ENCODE peak calls at places on chromosome 18, in four cellular contexts. K is psoas muscle; T is CD4-positive, CD25-positive, alpha-beta regulatory T cell; Y is brain microvascular endothelial cell. A is an unnamed sample.

GRCh38 chr18:38047820-38048219 is 482.2 kb upstream of the CELF4 start:
- DNase-seq in K (no peak), T (no peak), Y (no peak), A (no peak)

GRCh38 chr18:58194028-58194427 is 150.0 kb downstream of the NEDD4L start:
- DNase-seq in K (no peak), T (no peak), Y (no peak), A (no peak)

GRCh38 chr18:12946549-12947354 is 1.1 kb upstream of the SEH1L start:
- DNase-seq in K (no peak), T (no peak), Y (peak; percentile 72), A (peak; percentile 39)

GRCh38 chr18:68445668-68446426 is 269.1 kb downstream of the TMX3 start:
- DNase-seq in K (no peak), T (no peak), Y (no peak), A (no peak)

GRCh38 chr18:7393080-7393479 is 162.2 kb downstream of the LRRC30 start:
- DNase-seq in K (no peak), T (no peak), Y (no peak), A (no peak)

GRCh38 chr18:52288403-52289004 is 51.5 kb upstream of the DCC start:
- DNase-seq in K (no peak), T (no peak), Y (no peak), A (no peak)

GRCh38 chr18:21303913-21304312 is 61.9 kb downstream of the GREB1L start:
- DNase-seq in K (no peak), T (no peak), Y (no peak), A (no peak)

GRCh38 chr18:57784034-57784815 is 18.9 kb downstream of the ATP8B1 start:
- DNase-seq in K (no peak), T (no peak), Y (peak; percentile 67), A (no peak)

GRCh38 chr18:59902180-59902992 is 2.6 kb downstream of the PMAIP1 start:
- DNase-seq in K (no peak), T (no peak), Y (no peak), A (no peak)

GRCh38 chr18:75215663-75216062 is 5.1 kb downstream of the TSHZ1 start:
- DNase-seq in K (no peak), T (no peak), Y (no peak), A (no peak)

GRCh38 chr18:73168171-73168570 is 300.4 kb upstream of the NETO1 start:
- DNase-seq in K (no peak), T (no peak), Y (no peak), A (no peak)

GRCh38 chr18:64110692-64111480 is 38.0 kb downstream of the LINC00305 start:
- DNase-seq in K (no peak), T (no peak), Y (peak; percentile 19), A (no peak)

GRCh38 chr18:12334280-12335262 is 26.5 kb downstream of the TUBB6 start:
- DNase-seq in K (no peak), T (no peak), Y (no peak), A (no peak)

GRCh38 chr18:3972291-3972985 is 482.7 kb downstream of the DLGAP1 start:
- DNase-seq in K (no peak), T (no peak), Y (no peak), A (no peak)

DNA sequence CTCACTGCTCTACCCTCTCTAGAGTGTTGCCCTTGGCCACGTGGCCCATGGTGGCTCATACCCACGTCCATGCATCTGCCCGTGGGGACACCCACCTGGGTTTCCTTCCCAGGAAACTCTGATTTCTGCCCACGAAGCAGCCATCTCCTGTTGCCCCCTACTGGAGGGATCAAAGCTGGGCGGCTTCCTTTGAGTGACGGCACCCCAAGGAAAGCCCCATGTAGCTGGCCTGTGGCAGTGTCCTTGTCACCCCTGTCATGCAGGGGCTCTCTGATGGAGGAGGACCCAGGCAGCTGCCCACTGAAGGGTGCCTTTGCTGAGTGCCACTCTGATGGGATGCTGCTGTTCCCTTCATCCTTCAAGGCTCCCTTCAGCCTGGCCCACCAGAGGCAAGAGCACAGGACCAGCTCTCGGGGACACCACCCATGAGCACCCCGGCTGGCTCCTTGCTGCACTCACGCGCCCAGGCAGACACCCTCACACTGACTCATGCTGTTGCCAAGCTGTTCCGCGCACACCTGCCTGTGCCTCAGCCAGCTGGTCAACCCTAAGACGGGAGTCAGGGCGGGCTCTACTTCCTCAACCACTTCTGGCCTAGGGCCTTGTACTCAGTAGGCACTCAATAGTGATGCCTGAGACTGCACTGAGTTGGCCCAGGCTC is 101.1 kb downstream of the CTIF start:
- DNase-seq in K (no peak), T (no peak), Y (no peak), A (no peak)
- H3K27ac ChIP-seq in K (no peak overlapping the region), T (no peak overlapping the region), Y (no peak overlapping the region), A (no peak overlapping the region)

DNA sequence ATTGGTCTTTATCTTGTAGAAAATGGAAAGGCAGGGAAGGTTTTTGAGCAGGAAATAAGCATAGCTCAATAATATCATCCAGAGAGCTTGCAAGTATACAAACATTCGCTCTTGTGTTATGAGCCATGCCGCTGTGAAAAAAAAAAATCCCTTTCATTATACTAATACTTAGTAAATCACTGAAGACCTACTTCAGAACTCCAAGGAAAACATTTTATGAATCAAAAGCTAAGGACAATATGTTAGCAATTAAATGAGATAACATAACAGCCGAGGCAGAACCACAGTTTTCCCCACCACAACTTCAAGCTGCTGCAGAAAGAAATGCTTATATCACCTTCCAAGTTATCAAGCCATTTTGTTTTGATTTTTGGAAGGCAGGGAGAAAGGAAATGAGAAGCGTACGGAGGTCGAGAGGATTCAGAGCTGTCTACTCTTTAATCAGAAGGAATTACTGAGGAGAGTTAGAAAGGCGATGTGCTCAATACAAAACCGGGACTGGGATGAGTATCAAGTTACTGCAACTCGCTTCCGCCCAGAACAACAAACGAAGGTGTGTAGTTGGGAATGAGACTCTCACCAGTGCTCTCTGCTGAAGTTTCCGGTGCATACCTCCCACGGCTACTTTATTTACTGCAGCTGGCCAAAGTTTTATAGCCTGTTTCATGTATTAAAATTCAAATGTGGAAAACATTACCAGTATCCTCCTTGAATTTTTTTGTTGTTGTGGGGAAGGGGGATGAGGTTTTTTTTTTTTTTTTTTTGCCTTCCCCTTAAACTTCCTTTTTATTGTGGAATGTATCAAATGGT is 292.1 kb upstream of the CCDC68 start:
- DNase-seq in K (no peak), T (no peak), Y (no peak), A (no peak)
- H3K27ac ChIP-seq in K (peak overlapping the region; percentile 60), T (no peak overlapping the region), Y (peak overlapping the region; percentile 4), A (no peak overlapping the region)

DNA sequence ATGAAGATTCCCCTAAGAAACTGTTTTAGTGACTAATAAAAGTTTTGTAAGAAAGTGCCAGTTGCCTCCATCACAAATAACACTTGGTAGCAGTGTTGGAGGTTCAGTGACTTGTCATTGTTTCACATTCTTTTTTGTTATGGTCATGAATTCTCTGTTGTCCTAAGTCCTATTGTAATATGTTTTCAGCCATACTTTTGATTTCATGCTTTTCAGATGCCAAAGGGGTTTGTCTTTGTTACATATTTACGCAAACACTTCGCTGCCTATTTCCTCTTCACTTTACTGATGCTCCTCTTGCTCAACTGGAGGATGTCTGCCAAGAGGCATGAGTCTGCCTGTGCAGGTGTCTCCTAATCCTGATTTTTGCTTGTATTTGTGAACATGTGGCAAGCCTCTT is 66.6 kb downstream of the PHLPP1 start:
- DNase-seq in K (peak; percentile 55), T (no peak), Y (peak; percentile 58), A (no peak)
- H3K27ac ChIP-seq in K (peak overlapping the region; percentile 17), T (no peak overlapping the region), Y (peak overlapping the region; percentile 22), A (peak overlapping the region; percentile 66)

GRCh38 chr18:8787764-8788163 is 82.4 kb downstream of the MTCL1 start:
- DNase-seq in K (no peak), T (no peak), Y (no peak), A (no peak)
- H3K27ac ChIP-seq in K (no peak overlapping the region), T (no peak overlapping the region), Y (no peak overlapping the region), A (peak overlapping the region; percentile 70)

GRCh38 chr18:49999128-49999527 is 185.8 kb upstream of the ACAA2 start:
- DNase-seq in K (no peak), T (no peak), Y (no peak), A (no peak)
- H3K27ac ChIP-seq in K (no peak overlapping the region), T (no peak overlapping the region), Y (no peak overlapping the region), A (no peak overlapping the region)